ENCODE peak calls at places on chromosomes 12 and 14, in nine cellular contexts. B, U, H, Z, N, S, J, M and X are unnamed samples.

GRCh38 chr14:44165286-44165685 is 341.8 kb downstream of the FSCB start:
- DNase-seq in S (no peak), B (no peak), U (no peak), N (no peak), M (no peak), H (no peak), Z (no peak), J (no peak), X (no peak)

GRCh38 chr14:41505491-41505890 is 101.2 kb upstream of the LRFN5 start:
- DNase-seq in B (no peak), U (no peak), S (no peak), Z (no peak), N (peak), J (no peak), M (no peak), H (no peak), X (no peak)

GRCh38 chr14:91205449-91205848 is 39.1 kb downstream of the GPR68 start:
- DNase-seq in B (no peak), N (no peak), M (no peak), S (no peak), Z (no peak), H (no peak), U (no peak), J (no peak), X (no peak)

GRCh38 chr14:105203057-105203494 is 22.0 kb upstream of the NUDT14 start:
- DNase-seq in U (no peak), J (peak), M (peak), Z (peak), S (no peak), B (peak), H (no peak), N (peak), X (peak)

GRCh38 chr14:25009891-25010290 is 40.1 kb downstream of the STXBP6 start:
- DNase-seq in B (peak), S (no peak), U (no peak), H (no peak), M (no peak), Z (no peak), N (peak), J (peak), X (no peak)

GRCh38 chr12:71161575-71161974 is 3.8 kb upstream of the TSPAN8 start:
- DNase-seq in J (no peak), U (no peak), S (no peak), N (no peak), B (no peak), H (no peak), M (no peak), Z (no peak), X (no peak)

GRCh38 chr14:102952276-102952675 is 29.8 kb downstream of the AMN start:
- DNase-seq in N (no peak), S (no peak), Z (no peak), H (no peak), J (no peak), M (no peak), U (no peak), B (no peak), X (no peak)

GRCh38 chr12:27008070-27008469 is 6.1 kb downstream of the TM7SF3 start:
- DNase-seq in B (no peak), M (no peak), S (no peak), J (no peak), H (no peak), N (no peak), U (no peak), Z (no peak), X (no peak)

GRCh38 chr12:55707841-55708694 is at the start of gene ITGA7:
- DNase-seq in H (peak), B (peak), Z (no peak), N (peak), J (no peak), U (no peak), S (peak), M (peak), X (no peak)

GRCh38 chr14:69355155-69355954 is 42.7 kb downstream of the ERH start:
- DNase-seq in H (no peak), B (no peak), J (no peak), U (no peak), M (no peak), S (no peak), Z (no peak), N (no peak), X (no peak)

GRCh38 chr12:31732926-31733548 is 4.2 kb upstream of the AMN1 start:
- DNase-seq in S (no peak), U (peak), H (no peak), N (no peak), M (no peak), J (peak), B (no peak), Z (peak), X (no peak)

GRCh38 chr12:77751939-77752338 is 78.8 kb upstream of the NAV3 start:
- DNase-seq in N (no peak), S (no peak), H (no peak), U (no peak), Z (peak), B (no peak), M (no peak), J (peak), X (no peak)

GRCh38 chr14:34733245-34733644 is 18.9 kb upstream of the CFL2 start:
- DNase-seq in B (no peak), N (no peak), S (no peak), Z (peak), M (no peak), U (peak), J (no peak), H (no peak), X (no peak)

GRCh38 chr12:79515526-79515935 is 175.2 kb downstream of the PAWR start:
- DNase-seq in J (no peak), N (no peak), Z (no peak), S (no peak), H (no peak), U (no peak), M (no peak), B (no peak), X (no peak)

GRCh38 chr12:27142102-27142721 is 59.8 kb upstream of the C12orf71 start:
- DNase-seq in S (no peak), U (peak), B (peak), M (peak), Z (peak), J (peak), N (peak), H (peak), X (peak)

GRCh38 chr14:67806228-67806627 is 10.2 kb downstream of the ZFYVE26 start:
- DNase-seq in B (no peak), U (no peak), H (no peak), Z (no peak), N (no peak), J (no peak), S (no peak), M (no peak), X (no peak)

GRCh38 chr14:105083926-105084685 is 18.9 kb upstream of the GPR132 start:
- DNase-seq in H (no peak), U (no peak), N (no peak), J (no peak), S (no peak), Z (no peak), B (no peak), M (no peak), X (no peak)

GRCh38 chr12:76922821-76923315 is 44.0 kb upstream of the CSRP2 start:
- DNase-seq in U (no peak), N (no peak), M (no peak), S (no peak), J (no peak), H (no peak), B (no peak), Z (no peak), X (no peak)

GRCh38 chr12:39199371-39199770 is 243.5 kb downstream of the KIF21A start:
- DNase-seq in U (no peak), M (peak), H (no peak), Z (no peak), N (no peak), J (no peak), S (no peak), B (no peak), X (no peak)

GRCh38 chr12:124289634-124290600 is 5.0 kb upstream of the RFLNA start:
- DNase-seq in N (no peak), U (no peak), J (peak), S (no peak), Z (peak), M (no peak), B (no peak), H (peak), X (no peak)

GRCh38 chr12:15011162-15011561 is 38.3 kb downstream of the PDE6H start:
- DNase-seq in S (no peak), Z (no peak), N (no peak), J (no peak), U (no peak), H (no peak), M (no peak), B (no peak), X (no peak)
- TF ChIP-seq CTCF in S (no peak), Z (no peak), N (peak), J (peak), U (peak), H (no peak), M (peak), B (no peak), X (peak)

GRCh38 chr12:116559080-116559329 is 176 bp upstream of the MAP1LC3B2 start:
- DNase-seq in H (no peak), Z (no peak), M (no peak), J (no peak), U (no peak), B (no peak), S (no peak), N (no peak), X (no peak)
- H3K4me3 ChIP-seq in H (no peak), Z (no peak), M (no peak), J (no peak), U (peak), B (no peak), S (no peak), N (no peak), X (no peak)

GRCh38 chr12:53378222-53378621 is 1.8 kb upstream of the SP1 start:
- DNase-seq in N (peak), H (no peak), U (no peak), Z (no peak), S (no peak), B (no peak), J (no peak), M (no peak), X (no peak)
- H3K27ac ChIP-seq in N (no peak), H (peak), U (peak), Z (no peak), S (no peak), B (peak), J (no peak), M (peak), X (no peak)

DNA sequence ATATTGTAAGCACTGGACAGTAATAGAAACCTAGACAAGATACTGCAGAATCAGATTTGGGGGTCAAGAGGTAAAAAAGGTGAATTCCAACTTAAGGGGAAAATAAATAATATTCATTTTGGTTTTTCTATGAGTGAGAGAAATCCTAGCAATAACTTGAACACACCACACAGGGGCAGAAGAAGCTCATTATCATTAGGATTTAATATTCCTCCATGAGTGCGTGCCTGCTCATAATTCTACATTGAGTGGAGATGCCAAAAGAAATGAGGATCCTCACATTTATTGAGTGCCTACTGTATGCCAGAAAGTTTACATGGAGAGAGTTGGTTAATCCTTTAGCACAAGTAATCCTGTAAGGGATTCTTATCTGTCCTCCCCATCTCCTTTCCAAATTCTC is 40.5 kb upstream of the C14orf132 start:
- DNase-seq in S (no peak), H (no peak), M (no peak), B (peak), N (no peak), J (peak), U (peak), Z (peak), X (peak)
- TF ChIP-seq CTCF in S (peak), H (no peak), M (peak), B (peak), N (peak), J (peak), U (peak), Z (peak), X (peak)